ENCODE peak calls at places on chromosome 5, in five cellular contexts. F is mesothelial cell of epicardium, S is GM23338, N is RPMI8226, B is HEK293T. L is an unnamed sample.

GRCh38 chr5:170151105-170151831 is 45.6 kb downstream of the FOXI1 start:
- DNase-seq in B (no peak), F (no peak), S (peak), N (peak), L (peak)

GRCh38 chr5:111121926-111122325 is 29.8 kb downstream of the WDR36 start:
- DNase-seq in S (no peak), N (no peak), F (no peak), B (no peak), L (no peak)

GRCh38 chr5:95730730-95731570 is at the start of gene RHOBTB3:
- DNase-seq in B (peak), N (peak), F (peak), S (peak), L (peak)

GRCh38 chr5:15474143-15474719 is 25.7 kb upstream of the FBXL7 start:
- DNase-seq in S (no peak), B (no peak), N (no peak), F (no peak), L (no peak)

GRCh38 chr5:24110019-24110615 is 534.7 kb downstream of the CDH10 start:
- DNase-seq in N (peak), F (no peak), S (peak), B (peak), L (no peak)

GRCh38 chr5:83564069-83564749 is 92.7 kb downstream of the VCAN start:
- DNase-seq in N (peak), S (peak), F (no peak), B (peak), L (no peak)

GRCh38 chr5:157926171-157926671 is 67.3 kb upstream of the CLINT1 start:
- DNase-seq in N (no peak), F (no peak), B (no peak), S (no peak), L (peak)

GRCh38 chr5:115657883-115658233 is 32.0 kb upstream of the TMED7 start:
- DNase-seq in B (no peak), N (no peak), S (no peak), F (no peak), L (no peak)

GRCh38 chr5:9197881-9198260 is 348.0 kb downstream of the SEMA5A start:
- DNase-seq in F (no peak), S (no peak), B (no peak), N (no peak), L (no peak)

GRCh38 chr5:173781432-173781825 is 106.7 kb upstream of the CPEB4 start:
- DNase-seq in S (no peak), N (no peak), B (no peak), F (no peak), L (no peak)

GRCh38 chr5:142807378-142807911 is 37.3 kb downstream of the ARHGAP26 start:
- DNase-seq in S (no peak), N (peak), F (no peak), B (no peak), L (no peak)

GRCh38 chr5:34480810-34481528 is 175.2 kb upstream of the RAI14 start:
- DNase-seq in F (no peak), N (no peak), S (no peak), B (no peak), L (no peak)

GRCh38 chr5:133746834-133747233 is 134.5 kb upstream of the FSTL4 start:
- DNase-seq in N (peak), S (peak), B (peak), F (no peak), L (peak)

GRCh38 chr5:173454764-173455598 is 126.8 kb upstream of the STC2 start:
- DNase-seq in N (no peak), B (no peak), S (no peak), F (no peak), L (no peak)

GRCh38 chr5:11292648-11293356 is 531.8 kb upstream of the DAP start:
- DNase-seq in N (no peak), F (no peak), B (no peak), S (no peak), L (no peak)

GRCh38 chr5:73496984-73497457 is 1.2 kb upstream of the BTF3 start:
- DNase-seq in N (peak), B (peak), F (no peak), S (peak), L (no peak)

GRCh38 chr5:117454716-117455212 is 880.1 kb upstream of the SEMA6A start:
- DNase-seq in B (peak), N (peak), S (peak), F (no peak), L (peak)

GRCh38 chr5:39055760-39056393 is 18.3 kb downstream of the RICTOR start:
- DNase-seq in B (no peak), S (no peak), F (no peak), N (no peak), L (no peak)

GRCh38 chr5:42005561-42006153 is 80.6 kb downstream of the FBXO4 start:
- DNase-seq in B (peak), N (peak), F (no peak), S (peak), L (no peak)

GRCh38 chr5:173886157-173886556 is 2.0 kb upstream of the CPEB4 start:
- DNase-seq in N (no peak), B (no peak), S (no peak), F (no peak), L (no peak)

GRCh38 chr5:148484651-148485050 is 100.9 kb downstream of the FBXO38 start:
- DNase-seq in F (no peak), N (no peak), S (no peak), B (no peak), L (no peak)

GRCh38 chr5:180823346-180823745 is 20.7 kb upstream of the MGAT1 start:
- DNase-seq in N (no peak), F (no peak), S (no peak), B (no peak), L (no peak)

GRCh38 chr5:171783051-171783450 is 2.6 kb upstream of the SMIM23 start:
- DNase-seq in S (no peak), B (no peak), N (no peak), F (no peak), L (no peak)

GRCh38 chr5:127963931-127964330 is 119.6 kb upstream of the SLC12A2 start:
- DNase-seq in F (no peak), B (no peak), S (no peak), N (no peak), L (no peak)

GRCh38 chr5:68251804-68252648 is 36.5 kb downstream of the PIK3R1 start:
- DNase-seq in B (no peak), S (no peak), F (no peak), N (no peak), L (peak)